ENCODE peak calls at places on chromosomes 11 and 22, in seven cellular contexts. X is RWPE2; E is pancreas; P is CD4-positive, alpha-beta T cell; H is AG09309; K is HFFc6; O is stimulated activated CD4-positive, alpha-beta T cell treated with anti-CD3 and anti-CD28 coated beads, Interleukin-4, amount 100 ng/mL, for 48 hours. L is an unnamed sample.
A peak's percentile ranks its signal among the peaks of the same experiment; 100 is the strongest.

GRCh38 chr11:60844870-60845221 is 2.9 kb downstream of the CCDC86 start:
- DNase-seq in X (no peak), E (no peak), P (no peak), H (no peak), K (no peak), O (no peak), L (no peak)

GRCh38 chr11:126424471-126425039 is 69.1 kb downstream of the ST3GAL4 start:
- DNase-seq in X (no peak), E (no peak), P (no peak), H (no peak), K (no peak), O (no peak), L (no peak)

GRCh38 chr11:78323356-78323755 is 94.3 kb downstream of the GAB2 start:
- DNase-seq in X (no peak), E (no peak), P (no peak), H (no peak), K (no peak), O (no peak), L (no peak)

GRCh38 chr11:19642185-19642591 is 70.4 kb upstream of the NAV2 start:
- DNase-seq in X (no peak), E (no peak), P (no peak), H (no peak), K (no peak), O (no peak), L (no peak)

GRCh38 chr11:65112551-65113360 is 1.1 kb downstream of the TM7SF2 start:
- DNase-seq in X (peak; percentile 60), E (peak; percentile 63), P (peak; percentile 76), H (no peak), K (no peak), O (peak; percentile 65), L (no peak)

GRCh38 chr22:19756288-19757128 is 4.1 kb upstream of the TBX1 start:
- DNase-seq in X (no peak), E (peak; percentile 35), P (peak; percentile 73), H (no peak), K (no peak), O (peak; percentile 55), L (no peak)

GRCh38 chr22:33921576-33922181 is 1.4 kb upstream of the LARGE1 start:
- DNase-seq in X (no peak), E (peak; percentile 29), P (peak; percentile 3), H (no peak), K (peak; percentile 12), O (no peak), L (peak; percentile 45)

GRCh38 chr11:55457641-55458040 is 89.9 kb downstream of the OR4A15 start:
- DNase-seq in X (no peak), E (no peak), P (no peak), H (no peak), K (no peak), O (no peak), L (no peak)

GRCh38 chr11:116860303-116860702 is 22.9 kb upstream of the APOA1 start:
- DNase-seq in X (no peak), E (no peak), P (no peak), H (no peak), K (no peak), O (no peak), L (no peak)

GRCh38 chr11:123382555-123383074 is 47.5 kb upstream of the GRAMD1B start:
- DNase-seq in X (no peak), E (no peak), P (no peak), H (no peak), K (no peak), O (no peak), L (no peak)

GRCh38 chr11:17413414-17414316 is 25.2 kb upstream of the KCNJ11 start:
- DNase-seq in X (no peak), E (peak; percentile 97), P (no peak), H (no peak), K (no peak), O (no peak), L (no peak)

GRCh38 chr22:32561163-32561562 is 86.6 kb downstream of the FBXO7 start:
- DNase-seq in X (no peak), E (no peak), P (no peak), H (no peak), K (no peak), O (no peak), L (no peak)

GRCh38 chr22:43272869-43273318 is 70.3 kb downstream of the SCUBE1 start:
- DNase-seq in X (no peak), E (no peak), P (no peak), H (no peak), K (no peak), O (no peak), L (no peak)

GRCh38 chr11:129372609-129373488 is 2.8 kb upstream of the BARX2 start:
- DNase-seq in X (no peak), E (no peak), P (no peak), H (no peak), K (no peak), O (no peak), L (no peak)

GRCh38 chr11:14818779-14819178 is 73.3 kb downstream of the CYP2R1 start:
- DNase-seq in X (no peak), E (no peak), P (no peak), H (no peak), K (no peak), O (no peak), L (no peak)

GRCh38 chr11:117435296-117435695 is 107.6 kb downstream of the CEP164 start:
- DNase-seq in X (no peak), E (no peak), P (no peak), H (no peak), K (no peak), O (no peak), L (no peak)

GRCh38 chr11:103480421-103480820 is 371.2 kb downstream of the DYNC2H1 start:
- DNase-seq in X (no peak), E (no peak), P (no peak), H (no peak), K (no peak), O (no peak), L (no peak)

GRCh38 chr11:29324328-29324727 is 692.5 kb downstream of the KCNA4 start:
- DNase-seq in X (no peak), E (no peak), P (no peak), H (no peak), K (no peak), O (no peak), L (no peak)

GRCh38 chr11:4484310-4484709 is 1.9 kb downstream of the OR52K1 start:
- DNase-seq in X (no peak), E (no peak), P (no peak), H (no peak), K (no peak), O (no peak), L (no peak)

GRCh38 chr11:119316017-119316728 is 757 bp downstream of the MCAM start:
- DNase-seq in X (no peak), E (peak; percentile 43), P (no peak), H (no peak), K (no peak), O (no peak), L (peak; percentile 90)

GRCh38 chr11:75677275-75677674 is 8.4 kb upstream of the MAP6 start:
- DNase-seq in X (no peak), E (no peak), P (no peak), H (no peak), K (no peak), O (no peak), L (no peak)

GRCh38 chr11:839280-839623 is 3.1 kb downstream of the POLR2L start:
- DNase-seq in X (no peak), E (no peak), P (no peak), H (no peak), K (no peak), O (no peak), L (no peak)

GRCh38 chr11:63586451-63587166 is 23.4 kb upstream of the PLAAT2 start:
- DNase-seq in X (no peak), E (no peak), P (no peak), H (no peak), K (no peak), O (no peak), L (no peak)

GRCh38 chr11:20011294-20011951 is 148.9 kb downstream of the DBX1 start:
- DNase-seq in X (no peak), E (peak; percentile 25), P (no peak), H (no peak), K (no peak), O (no peak), L (no peak)

GRCh38 chr22:25346859-25347751 is 127.7 kb downstream of the CRYBB2 start:
- DNase-seq in X (peak; percentile 50), E (no peak), P (no peak), H (no peak), K (no peak), O (no peak), L (no peak)